ENCODE peak calls at places on chromosomes 11 and 22, in six cellular contexts. One of them, this sample, is unnamed.

GRCh38 chr11:129937592-129938238 is 42.3 kb upstream of the NFRKB start:
- DNase-seq in A549: no peak
- DNase-seq in endothelial cell of umbilical vein: no peak
- DNase-seq in H1: no peak
- DNase-seq in WTC11: no peak
- DNase-seq in K562: no peak
- DNase-seq in this sample: no peak

GRCh38 chr11:105856954-105857353 is 165.1 kb downstream of the MSANTD4 start:
- DNase-seq in A549: no peak
- DNase-seq in endothelial cell of umbilical vein: no peak
- DNase-seq in H1: no peak
- DNase-seq in WTC11: no peak
- DNase-seq in K562: no peak
- DNase-seq in this sample: no peak

GRCh38 chr11:26063915-26064314 is 268.0 kb upstream of the ANO3 start:
- DNase-seq in A549: no peak
- DNase-seq in endothelial cell of umbilical vein: no peak
- DNase-seq in H1: no peak
- DNase-seq in WTC11: no peak
- DNase-seq in K562: no peak
- DNase-seq in this sample: no peak

GRCh38 chr11:26551186-26551801 is 20.8 kb downstream of the MUC15 start:
- DNase-seq in A549: no peak
- DNase-seq in endothelial cell of umbilical vein: no peak
- DNase-seq in H1: no peak
- DNase-seq in WTC11: no peak
- DNase-seq in K562: no peak
- DNase-seq in this sample: no peak

GRCh38 chr11:112570335-112570734 is 309.7 kb upstream of the PLET1 start:
- DNase-seq in A549: no peak
- DNase-seq in endothelial cell of umbilical vein: no peak
- DNase-seq in H1: no peak
- DNase-seq in WTC11: no peak
- DNase-seq in K562: no peak
- DNase-seq in this sample: no peak

GRCh38 chr11:18527512-18527911 is 770 bp upstream of the TSG101 start:
- DNase-seq in A549: peak; percentile 36
- DNase-seq in endothelial cell of umbilical vein: peak; percentile 56
- DNase-seq in H1: no peak
- DNase-seq in WTC11: no peak
- DNase-seq in K562: no peak
- DNase-seq in this sample: no peak

GRCh38 chr11:120558754-120559431 is 47.3 kb downstream of the GRIK4 start:
- DNase-seq in A549: no peak
- DNase-seq in endothelial cell of umbilical vein: no peak
- DNase-seq in H1: no peak
- DNase-seq in WTC11: no peak
- DNase-seq in K562: no peak
- DNase-seq in this sample: no peak

GRCh38 chr11:129223260-129223659 is 31.1 kb upstream of the ARHGAP32 start:
- DNase-seq in A549: no peak
- DNase-seq in endothelial cell of umbilical vein: no peak
- DNase-seq in H1: no peak
- DNase-seq in WTC11: no peak
- DNase-seq in K562: no peak
- DNase-seq in this sample: no peak

GRCh38 chr11:1652778-1653540 is 23.4 kb downstream of the KRTAP5-5 start:
- DNase-seq in A549: peak; percentile 51
- DNase-seq in endothelial cell of umbilical vein: peak; percentile 44
- DNase-seq in H1: peak; percentile 95
- DNase-seq in WTC11: peak; percentile 88
- DNase-seq in K562: peak; percentile 90
- DNase-seq in this sample: peak; percentile 35

GRCh38 chr22:37279469-37279868 is 2.8 kb upstream of the CYTH4 start:
- DNase-seq in A549: no peak
- DNase-seq in endothelial cell of umbilical vein: no peak
- DNase-seq in H1: no peak
- DNase-seq in WTC11: no peak
- DNase-seq in K562: no peak
- DNase-seq in this sample: no peak

GRCh38 chr11:128235958-128236357 is 351.4 kb downstream of the ETS1 start:
- DNase-seq in A549: no peak
- DNase-seq in endothelial cell of umbilical vein: peak; percentile 56
- DNase-seq in H1: no peak
- DNase-seq in WTC11: no peak
- DNase-seq in K562: no peak
- DNase-seq in this sample: no peak

GRCh38 chr11:115706735-115707134 is 202.5 kb upstream of the CADM1 start:
- DNase-seq in A549: no peak
- DNase-seq in endothelial cell of umbilical vein: no peak
- DNase-seq in H1: no peak
- DNase-seq in WTC11: no peak
- DNase-seq in K562: no peak
- DNase-seq in this sample: no peak

GRCh38 chr11:106399624-106400023 is 322.2 kb downstream of the AASDHPPT start:
- DNase-seq in A549: no peak
- DNase-seq in endothelial cell of umbilical vein: no peak
- DNase-seq in H1: no peak
- DNase-seq in WTC11: no peak
- DNase-seq in K562: no peak
- DNase-seq in this sample: no peak

GRCh38 chr11:130536106-130537040 is 87.9 kb downstream of the ADAMTS15 start:
- DNase-seq in A549: peak; percentile 4
- DNase-seq in endothelial cell of umbilical vein: no peak
- DNase-seq in H1: no peak
- DNase-seq in WTC11: no peak
- DNase-seq in K562: no peak
- DNase-seq in this sample: no peak

GRCh38 chr11:121671276-121672168 is 218.8 kb upstream of the SORL1-AS1 start:
- DNase-seq in A549: no peak
- DNase-seq in endothelial cell of umbilical vein: no peak
- DNase-seq in H1: peak; percentile 16
- DNase-seq in WTC11: no peak
- DNase-seq in K562: no peak
- DNase-seq in this sample: no peak

GRCh38 chr11:118988280-118988679 is 9.7 kb upstream of the CENATAC start:
- DNase-seq in A549: no peak
- DNase-seq in endothelial cell of umbilical vein: no peak
- DNase-seq in H1: no peak
- DNase-seq in WTC11: no peak
- DNase-seq in K562: no peak
- DNase-seq in this sample: no peak

GRCh38 chr22:18060646-18061620 is 16.9 kb upstream of the PEX26 start:
- DNase-seq in A549: peak; percentile 80
- DNase-seq in endothelial cell of umbilical vein: no peak
- DNase-seq in H1: no peak
- DNase-seq in WTC11: no peak
- DNase-seq in K562: no peak
- DNase-seq in this sample: peak; percentile 88

GRCh38 chr11:126834149-126834548 is 166.4 kb downstream of the KIRREL3 start:
- DNase-seq in A549: no peak
- DNase-seq in endothelial cell of umbilical vein: no peak
- DNase-seq in H1: no peak
- DNase-seq in WTC11: no peak
- DNase-seq in K562: no peak
- DNase-seq in this sample: no peak

GRCh38 chr11:68924073-68924925 is 20.6 kb downstream of the IGHMBP2 start:
- DNase-seq in A549: no peak
- DNase-seq in endothelial cell of umbilical vein: no peak
- DNase-seq in H1: no peak
- DNase-seq in WTC11: no peak
- DNase-seq in K562: no peak
- DNase-seq in this sample: no peak

GRCh38 chr22:42994917-42995562 is 19.9 kb downstream of the PACSIN2 start:
- DNase-seq in A549: peak; percentile 95
- DNase-seq in endothelial cell of umbilical vein: peak; percentile 66
- DNase-seq in H1: no peak
- DNase-seq in WTC11: no peak
- DNase-seq in K562: no peak
- DNase-seq in this sample: peak; percentile 98

GRCh38 chr22:18078329-18079041 is 695 bp downstream of the PEX26 start:
- DNase-seq in A549: peak; percentile 25
- DNase-seq in endothelial cell of umbilical vein: peak; percentile 26
- DNase-seq in H1: peak; percentile 62
- DNase-seq in WTC11: peak; percentile 34
- DNase-seq in K562: peak; percentile 78
- DNase-seq in this sample: peak; percentile 34

GRCh38 chr11:14308897-14309387 is 50.0 kb downstream of the RRAS2 start:
- DNase-seq in A549: no peak
- DNase-seq in endothelial cell of umbilical vein: no peak
- DNase-seq in H1: no peak
- DNase-seq in WTC11: no peak
- DNase-seq in K562: no peak
- DNase-seq in this sample: no peak

GRCh38 chr11:115741376-115741775 is 237.2 kb upstream of the CADM1 start:
- DNase-seq in A549: no peak
- DNase-seq in endothelial cell of umbilical vein: no peak
- DNase-seq in H1: no peak
- DNase-seq in WTC11: no peak
- DNase-seq in K562: no peak
- DNase-seq in this sample: no peak

GRCh38 chr22:26529345-26529744 is 17.1 kb upstream of the TFIP11 start:
- DNase-seq in A549: peak; percentile 22
- DNase-seq in endothelial cell of umbilical vein: no peak
- DNase-seq in H1: no peak
- DNase-seq in WTC11: no peak
- DNase-seq in K562: no peak
- DNase-seq in this sample: peak; percentile 39

GRCh38 chr11:66880484-66881211 is 23.8 kb downstream of the LRFN4 start:
- DNase-seq in A549: no peak
- DNase-seq in endothelial cell of umbilical vein: no peak
- DNase-seq in H1: no peak
- DNase-seq in WTC11: no peak
- DNase-seq in K562: no peak
- DNase-seq in this sample: no peak

GRCh38 chr22:40361100-40361499 is 9.3 kb upstream of the SGSM3 start:
- DNase-seq in A549: no peak
- DNase-seq in endothelial cell of umbilical vein: no peak
- DNase-seq in H1: no peak
- DNase-seq in WTC11: no peak
- DNase-seq in K562: no peak
- DNase-seq in this sample: no peak
- TF ChIP-seq JUN in A549: no peak
- TF ChIP-seq JUN in endothelial cell of umbilical vein: no peak
- TF ChIP-seq JUN in H1: no peak
- TF ChIP-seq JUN in WTC11: no peak
- TF ChIP-seq JUN in K562: no peak
- TF ChIP-seq JUN in this sample: no peak

DNA sequence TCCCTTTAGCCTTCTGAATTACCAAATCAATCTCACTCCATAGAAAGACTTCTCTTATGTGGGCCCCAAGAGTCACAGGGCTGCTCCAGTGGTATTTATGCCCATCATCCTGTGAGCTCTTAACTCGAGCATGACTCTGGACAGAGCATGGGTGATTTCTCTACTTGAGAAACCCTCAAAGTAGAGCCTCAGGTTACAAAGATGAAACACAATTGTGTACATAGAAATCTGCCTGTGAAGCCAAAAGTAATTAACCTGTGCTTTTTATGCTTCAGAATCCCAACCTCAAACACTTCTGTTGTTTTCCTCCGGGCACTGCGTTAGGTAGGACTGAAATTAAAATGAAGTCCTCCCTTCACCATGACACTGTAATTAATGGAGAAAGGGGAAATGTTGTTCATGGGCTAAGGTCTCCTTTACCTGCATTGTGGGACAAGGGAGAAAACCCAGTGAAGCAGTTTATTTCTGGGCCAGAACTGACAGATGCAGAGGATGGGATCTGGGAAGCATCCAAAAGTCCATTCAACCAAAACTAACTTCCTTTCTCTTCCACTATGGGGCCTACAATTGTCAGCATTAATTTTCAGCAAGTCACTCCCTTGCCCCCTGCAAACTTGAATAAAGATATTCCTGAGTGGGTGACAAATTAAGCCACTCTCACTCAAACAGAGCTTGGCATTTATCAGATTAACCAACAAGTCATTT is 24.1 kb upstream of the POU2AF1 start:
- DNase-seq in A549: no peak
- DNase-seq in endothelial cell of umbilical vein: no peak
- DNase-seq in H1: no peak
- DNase-seq in WTC11: no peak
- DNase-seq in K562: no peak
- DNase-seq in this sample: no peak
- TF ChIP-seq JUN in A549: no peak
- TF ChIP-seq JUN in endothelial cell of umbilical vein: no peak
- TF ChIP-seq JUN in H1: no peak
- TF ChIP-seq JUN in WTC11: no peak
- TF ChIP-seq JUN in K562: no peak
- TF ChIP-seq JUN in this sample: no peak

GRCh38 chr22:49971232-49972162 is 10.9 kb downstream of the PIM3 start:
- DNase-seq in A549: peak; percentile 84
- DNase-seq in endothelial cell of umbilical vein: no peak
- DNase-seq in H1: peak; percentile 62
- DNase-seq in WTC11: peak; percentile 44
- DNase-seq in K562: peak; percentile 84
- DNase-seq in this sample: no peak
- TF ChIP-seq JUN in A549: peak; percentile 18
- TF ChIP-seq JUN in endothelial cell of umbilical vein: no peak
- TF ChIP-seq JUN in H1: no peak
- TF ChIP-seq JUN in WTC11: no peak
- TF ChIP-seq JUN in K562: no peak
- TF ChIP-seq JUN in this sample: no peak

GRCh38 chr11:60852060-60852638 is 3.6 kb downstream of the PTGDR2 start:
- DNase-seq in A549: no peak
- DNase-seq in endothelial cell of umbilical vein: no peak
- DNase-seq in H1: no peak
- DNase-seq in WTC11: no peak
- DNase-seq in K562: no peak
- DNase-seq in this sample: no peak
- TF ChIP-seq JUN in A549: no peak
- TF ChIP-seq JUN in endothelial cell of umbilical vein: no peak
- TF ChIP-seq JUN in H1: no peak
- TF ChIP-seq JUN in WTC11: no peak
- TF ChIP-seq JUN in K562: no peak
- TF ChIP-seq JUN in this sample: no peak

DNA sequence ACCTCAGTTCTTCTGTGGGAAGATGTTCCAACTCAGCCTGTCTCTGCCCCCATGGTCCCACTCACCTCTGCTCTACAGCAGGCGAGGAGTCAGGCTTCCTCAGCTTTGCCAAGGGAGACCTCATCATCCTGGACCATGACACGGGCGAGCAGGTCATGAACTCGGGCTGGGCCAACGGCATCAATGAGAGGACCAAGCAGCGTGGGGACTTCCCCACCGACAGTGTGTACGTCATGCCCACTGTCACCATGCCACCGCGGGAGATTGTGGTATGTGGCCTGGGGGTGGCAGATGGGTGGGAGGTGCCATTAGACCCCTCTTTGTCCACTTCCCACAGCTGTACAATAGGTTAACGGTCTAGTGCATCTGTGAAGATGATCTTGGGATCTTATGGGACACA is 73.3 kb downstream of the MYO7A start:
- DNase-seq in A549: no peak
- DNase-seq in endothelial cell of umbilical vein: no peak
- DNase-seq in H1: no peak
- DNase-seq in WTC11: no peak
- DNase-seq in K562: no peak
- DNase-seq in this sample: no peak
- TF ChIP-seq JUN in A549: no peak
- TF ChIP-seq JUN in endothelial cell of umbilical vein: no peak
- TF ChIP-seq JUN in H1: no peak
- TF ChIP-seq JUN in WTC11: no peak
- TF ChIP-seq JUN in K562: no peak
- TF ChIP-seq JUN in this sample: no peak